ENCODE peak calls at places on chromosome 22, in ten cellular contexts. J is MCF 10A, H is IMR-90, L is astrocyte of the cerebellum, R is endothelial cell of umbilical vein, Z is nephron progenitor cell, T is AG09319, C is stomach, V is right atrium auricular region, E is A673. F is an unnamed sample.
A peak's percentile ranks its signal among the peaks of the same experiment; 100 is the strongest.

GRCh38 chr22:45907378-45907777 is 69.6 kb downstream of the WNT7B start:
- DNase-seq in J (no peak), H (no peak), L (no peak), R (no peak), Z (no peak), T (no peak), C (no peak), V (no peak), E (no peak), F (no peak)

GRCh38 chr22:36486619-36487384 is 5.4 kb upstream of the TXN2 start:
- DNase-seq in J (peak; percentile 48), H (peak; percentile 68), L (no peak), R (peak; percentile 43), Z (peak; percentile 67), T (no peak), C (peak; percentile 53), V (no peak), E (peak; percentile 61), F (no peak)

GRCh38 chr22:46761017-46761416 is 1.4 kb upstream of the TBC1D22A start:
- DNase-seq in J (no peak), H (no peak), L (no peak), R (no peak), Z (no peak), T (no peak), C (no peak), V (no peak), E (no peak), F (no peak)

GRCh38 chr22:29780781-29781676 is 13.9 kb downstream of the UQCR10 start:
- DNase-seq in J (peak; percentile 42), H (peak; percentile 85), L (peak; percentile 85), R (no peak), Z (no peak), T (peak; percentile 34), C (no peak), V (no peak), E (peak; percentile 60), F (no peak)

GRCh38 chr22:22735695-22736611 is 91.5 kb downstream of the GGTLC2 start:
- DNase-seq in J (no peak), H (no peak), L (no peak), R (no peak), Z (no peak), T (no peak), C (no peak), V (no peak), E (no peak), F (no peak)

GRCh38 chr22:40728731-40729189 is 49.5 kb downstream of the MCHR1 start:
- DNase-seq in J (peak; percentile 28), H (no peak), L (no peak), R (no peak), Z (no peak), T (no peak), C (peak; percentile 62), V (no peak), E (peak; percentile 48), F (no peak)

GRCh38 chr22:36659762-36660509 is 43.6 kb downstream of the CACNG2 start:
- DNase-seq in J (peak; percentile 99), H (peak; percentile 88), L (peak; percentile 82), R (peak; percentile 79), Z (no peak), T (peak; percentile 69), C (peak; percentile 88), V (peak; percentile 91), E (peak; percentile 95), F (peak; percentile 81)

GRCh38 chr22:17368727-17369552 is at the start of gene CECR2:
- DNase-seq in J (no peak), H (no peak), L (no peak), R (no peak), Z (peak; percentile 78), T (no peak), C (no peak), V (peak; percentile 61), E (peak; percentile 56), F (no peak)

GRCh38 chr22:31734512-31734911 is 15.4 kb downstream of the PRR14L start:
- DNase-seq in J (peak; percentile 54), H (peak; percentile 85), L (peak; percentile 31), R (no peak), Z (no peak), T (no peak), C (no peak), V (no peak), E (no peak), F (no peak)

GRCh38 chr22:49965291-49966040 is 4.9 kb downstream of the PIM3 start:
- DNase-seq in J (no peak), H (no peak), L (no peak), R (no peak), Z (no peak), T (no peak), C (peak; percentile 31), V (no peak), E (no peak), F (peak; percentile 48)

GRCh38 chr22:36439481-36440271 is 41.8 kb downstream of the TXN2 start:
- DNase-seq in J (peak; percentile 78), H (peak; percentile 97), L (peak; percentile 59), R (peak; percentile 75), Z (no peak), T (peak; percentile 70), C (no peak), V (no peak), E (peak; percentile 44), F (no peak)

GRCh38 chr22:23223566-23224317 is 43.4 kb downstream of the BCR start:
- DNase-seq in J (no peak), H (no peak), L (no peak), R (peak; percentile 58), Z (no peak), T (no peak), C (no peak), V (no peak), E (no peak), F (no peak)

GRCh38 chr22:45548991-45549736 is 46.5 kb downstream of the FBLN1 start:
- DNase-seq in J (peak; percentile 84), H (peak; percentile 94), L (peak; percentile 91), R (no peak), Z (no peak), T (peak; percentile 79), C (peak; percentile 46), V (peak; percentile 86), E (peak; percentile 27), F (no peak)

DNA sequence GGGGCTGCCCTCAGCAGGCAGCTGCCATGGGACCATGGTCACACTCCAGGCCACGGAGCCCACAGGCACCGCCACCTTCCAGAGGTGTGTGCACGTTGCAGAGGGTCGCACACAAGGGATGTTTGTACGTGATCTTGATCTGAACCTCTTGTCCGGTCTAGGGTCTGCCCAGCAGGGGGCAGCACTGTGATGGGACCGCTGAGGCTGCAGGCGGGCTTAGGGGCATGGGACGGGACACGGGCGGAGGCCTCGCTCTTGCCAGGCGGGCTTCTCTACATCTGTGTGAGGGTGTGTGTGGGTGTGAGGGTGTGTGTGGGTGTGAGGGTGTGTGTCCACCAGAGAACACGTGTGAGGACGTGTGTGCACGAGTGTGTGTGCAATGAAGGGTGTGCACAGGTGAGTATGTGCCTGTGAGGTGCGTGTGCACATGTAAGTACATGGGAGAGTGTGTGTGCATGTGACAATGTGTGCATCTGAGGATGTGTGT is 52.4 kb downstream of the CACNA1I start:
- DNase-seq in J (peak; percentile 54), H (peak; percentile 9), L (no peak), R (peak; percentile 28), Z (peak; percentile 84), T (no peak), C (peak; percentile 69), V (no peak), E (peak; percentile 37), F (no peak)
- TF ChIP-seq CTCF in J (peak; percentile 56), H (peak; percentile 52), L (peak; percentile 37), R (peak; percentile 51), Z (peak; percentile 68), T (peak; percentile 34), C (no peak), V (no peak), E (peak; percentile 67), F (peak; percentile 60)

GRCh38 chr22:42901790-42902508 is 44.9 kb upstream of the ARFGAP3 start:
- DNase-seq in J (no peak), H (no peak), L (no peak), R (no peak), Z (no peak), T (no peak), C (no peak), V (no peak), E (peak; percentile 28), F (no peak)
- TF ChIP-seq CTCF in J (no peak), H (no peak), L (peak; percentile 39), R (peak; percentile 14), Z (no peak), T (no peak), C (no peak), V (no peak), E (peak; percentile 45), F (peak; percentile 57)

GRCh38 chr22:27317156-27317555 is 484.4 kb downstream of the MN1 start:
- DNase-seq in J (peak; percentile 20), H (no peak), L (no peak), R (no peak), Z (no peak), T (no peak), C (no peak), V (no peak), E (peak; percentile 73), F (no peak)
- TF ChIP-seq CTCF in J (no peak), H (no peak), L (no peak), R (no peak), Z (peak; percentile 8), T (no peak), C (no peak), V (no peak), E (peak; percentile 51), F (no peak)

DNA sequence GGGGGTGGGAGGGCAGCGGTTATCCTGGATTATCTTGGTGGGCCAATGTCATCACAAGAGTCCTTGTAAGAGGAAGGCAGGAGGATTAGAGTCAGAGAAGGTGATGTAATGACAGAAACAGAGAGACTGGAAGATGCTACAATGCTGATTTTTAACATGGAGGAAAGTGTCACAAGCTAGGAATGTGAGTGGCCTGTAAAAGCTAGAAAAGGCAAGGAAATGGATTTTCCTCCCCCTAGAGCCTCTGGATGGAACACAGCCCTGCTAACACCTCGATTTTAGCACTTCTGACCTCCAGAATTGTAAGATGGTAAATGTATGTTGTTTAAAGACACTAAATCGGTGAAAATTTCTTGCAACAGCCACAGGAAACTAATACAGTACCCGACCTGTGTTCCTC is 109.3 kb downstream of the MN1 start:
- DNase-seq in J (no peak), H (peak; percentile 20), L (no peak), R (no peak), Z (no peak), T (no peak), C (no peak), V (no peak), E (no peak), F (no peak)
- TF ChIP-seq CTCF in J (no peak), H (peak; percentile 18), L (peak; percentile 11), R (no peak), Z (no peak), T (no peak), C (no peak), V (no peak), E (no peak), F (no peak)

GRCh38 chr22:37802310-37803194 is 5.2 kb upstream of the GCAT start:
- DNase-seq in J (peak; percentile 42), H (peak; percentile 39), L (no peak), R (peak; percentile 51), Z (peak; percentile 81), T (no peak), C (peak; percentile 60), V (no peak), E (peak; percentile 80), F (no peak)
- TF ChIP-seq CTCF in J (no peak), H (no peak), L (no peak), R (no peak), Z (no peak), T (no peak), C (no peak), V (no peak), E (no peak), F (no peak)

GRCh38 chr22:27512283-27512761 is 289.2 kb downstream of the MN1 start:
- DNase-seq in J (peak; percentile 90), H (peak; percentile 97), L (peak; percentile 88), R (peak; percentile 99), Z (no peak), T (peak; percentile 74), C (peak; percentile 79), V (peak; percentile 92), E (no peak), F (no peak)
- TF ChIP-seq CTCF in J (no peak), H (no peak), L (no peak), R (no peak), Z (no peak), T (no peak), C (no peak), V (no peak), E (no peak), F (no peak)